ENCODE peak calls at places on chromosomes 7 and 10, in six cellular contexts. B, F, P, Z, G and T are unnamed samples.

GRCh38 chr7:101634196-101634717 is 5.2 kb upstream of the MYL10 start:
- DNase-seq in G (no peak), B (no peak), Z (no peak), F (no peak), P (no peak), T (no peak)

GRCh38 chr10:25522946-25523608 is 348.3 kb downstream of the GPR158 start:
- DNase-seq in P (no peak), B (peak), G (no peak), F (peak), Z (no peak), T (no peak)

GRCh38 chr7:70006411-70006920 is 408.2 kb downstream of the AUTS2 start:
- DNase-seq in B (peak), P (no peak), Z (no peak), F (no peak), G (no peak), T (no peak)

GRCh38 chr7:50315739-50316671 is 11.5 kb downstream of the IKZF1 start:
- DNase-seq in F (no peak), P (no peak), G (no peak), Z (no peak), B (no peak), T (no peak)

GRCh38 chr10:11149499-11149898 is 131.8 kb downstream of the CELF2 start:
- DNase-seq in F (no peak), P (no peak), G (no peak), B (no peak), Z (no peak), T (no peak)

GRCh38 chr7:92461027-92462003 is 14.0 kb downstream of the GATAD1 start:
- DNase-seq in F (peak), B (peak), G (peak), P (no peak), Z (no peak), T (no peak)

GRCh38 chr7:159105066-159105780 is 39.4 kb downstream of the VIPR2 start:
- DNase-seq in P (no peak), G (no peak), F (no peak), Z (no peak), B (no peak), T (no peak)

GRCh38 chr7:76326646-76327233 is 24.3 kb downstream of the HSPB1 start:
- DNase-seq in F (no peak), P (peak), G (no peak), B (peak), Z (no peak), T (no peak)

GRCh38 chr10:119132521-119133345 is 28.8 kb downstream of the DENND10 start:
- DNase-seq in Z (no peak), F (no peak), P (no peak), B (no peak), G (no peak), T (no peak)

GRCh38 chr10:117950408-117950807 is 96.3 kb downstream of the RAB11FIP2 start:
- DNase-seq in B (no peak), F (no peak), Z (no peak), P (no peak), G (no peak), T (no peak)

GRCh38 chr7:41869091-41869490 is 166.2 kb upstream of the INHBA start:
- DNase-seq in B (peak), Z (no peak), G (no peak), P (no peak), F (no peak), T (no peak)

GRCh38 chr7:149727541-149728476 is 45.6 kb downstream of the ZNF467 start:
- DNase-seq in Z (no peak), B (no peak), F (no peak), P (no peak), G (no peak), T (no peak)

GRCh38 chr10:121368347-121369025 is 229.8 kb downstream of the FGFR2 start:
- DNase-seq in P (no peak), G (no peak), F (no peak), Z (no peak), B (no peak), T (no peak)

GRCh38 chr7:69739906-69740545 is 141.8 kb downstream of the AUTS2 start:
- DNase-seq in B (peak), F (no peak), G (no peak), Z (no peak), P (no peak), T (no peak)

GRCh38 chr10:34255075-34255474 is 560.0 kb downstream of the PARD3 start:
- DNase-seq in B (no peak), Z (no peak), F (no peak), P (no peak), G (no peak), T (no peak)

GRCh38 chr10:42475168-42476098 is 162.9 kb downstream of the ZNF33B start:
- DNase-seq in G (peak), B (peak), P (no peak), F (no peak), Z (no peak), T (no peak)

GRCh38 chr7:129210989-129211312 is 13.9 kb upstream of the AHCYL2 start:
- DNase-seq in G (no peak), F (no peak), P (no peak), B (no peak), Z (no peak), T (no peak)

GRCh38 chr7:30184804-30185487 is 50.2 kb downstream of the MTURN start:
- DNase-seq in F (no peak), B (no peak), Z (no peak), G (no peak), P (no peak), T (no peak)

GRCh38 chr7:46633816-46634215 is 712.7 kb upstream of the IGFBP3 start:
- DNase-seq in B (no peak), Z (no peak), P (no peak), F (no peak), G (no peak), T (no peak)

GRCh38 chr10:120365872-120366271 is 91.2 kb upstream of the PLPP4 start:
- DNase-seq in B (no peak), G (no peak), Z (no peak), P (no peak), F (no peak), T (no peak)

GRCh38 chr7:106583706-106584690 is 77.0 kb downstream of the CCDC71L start:
- DNase-seq in F (no peak), G (no peak), B (no peak), P (no peak), Z (no peak), T (no peak)

GRCh38 chr7:106584914-106585759 is 75.8 kb downstream of the CCDC71L start:
- DNase-seq in B (no peak), Z (no peak), G (peak), P (no peak), F (no peak), T (no peak)

GRCh38 chr7:106583133-106583532 is 77.8 kb downstream of the CCDC71L start:
- DNase-seq in P (no peak), G (no peak), B (peak), F (no peak), Z (no peak), T (peak)

DNA sequence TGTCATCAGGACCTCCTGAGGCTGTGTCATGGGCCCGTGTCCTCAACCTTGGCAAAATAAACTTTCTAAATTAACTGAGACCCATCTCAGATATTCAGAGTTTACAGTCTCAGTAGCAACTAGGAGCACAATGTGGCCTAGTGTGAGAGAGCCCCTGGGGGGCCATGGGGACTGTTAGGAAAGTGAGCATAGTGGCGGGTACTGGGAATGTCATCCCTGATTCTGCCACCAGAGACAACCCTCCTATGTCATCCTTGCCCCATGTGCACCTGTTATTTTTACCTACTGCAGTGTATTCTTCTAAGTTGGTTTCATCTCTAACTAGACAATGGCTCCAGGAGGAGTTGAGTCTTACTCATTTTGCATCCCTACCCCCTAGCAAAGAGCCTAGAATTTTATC is 78.6 kb downstream of the CCDC71L start:
- DNase-seq in B (no peak), Z (no peak), G (no peak), P (no peak), F (no peak), T (no peak)
- TF ChIP-seq CTCF in B (no peak), Z (no peak), G (no peak), P (no peak), F (no peak), T (no peak)

GRCh38 chr10:96708456-96708855 is 11.9 kb downstream of the PIK3AP1 start:
- DNase-seq in Z (no peak), P (no peak), G (no peak), F (no peak), B (no peak), T (no peak)
- TF ChIP-seq CTCF in Z (no peak), P (no peak), G (no peak), F (no peak), B (no peak), T (no peak)

DNA sequence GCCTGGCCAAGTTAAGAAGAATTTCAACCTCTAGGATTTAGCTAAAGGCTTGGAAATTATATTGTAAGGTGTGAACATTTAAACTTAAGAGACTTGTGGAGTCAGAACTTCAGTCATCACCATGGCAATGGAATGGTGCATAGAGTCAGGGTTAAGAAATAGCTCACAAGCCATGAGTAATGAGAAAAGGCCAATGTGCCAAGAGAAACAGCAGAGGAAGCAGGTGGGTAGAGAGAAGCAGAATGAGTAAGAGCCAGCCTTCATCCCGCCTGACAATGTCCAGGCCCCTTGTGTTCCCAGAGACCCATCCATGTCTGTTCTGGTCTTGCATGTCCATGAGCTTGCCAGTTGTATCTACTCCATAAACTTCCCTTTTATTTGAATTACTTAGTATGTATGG is 62.6 kb upstream of the TBX20 start:
- DNase-seq in B (peak), P (no peak), Z (no peak), F (no peak), G (no peak), T (no peak)
- TF ChIP-seq CTCF in B (no peak), P (no peak), Z (no peak), F (no peak), G (no peak), T (no peak)

GRCh38 chr7:6637544-6638229 is 569 bp downstream of the ZNF316 start:
- DNase-seq in P (no peak), F (peak), B (peak), Z (no peak), G (peak), T (no peak)
- TF ChIP-seq CTCF in P (peak), F (peak), B (no peak), Z (no peak), G (peak), T (peak)

GRCh38 chr10:91409869-91410637 is at the start of gene HECTD2:
- DNase-seq in Z (peak), F (peak), P (no peak), G (peak), B (peak), T (peak)

GRCh38 chr10:91410638-91411367 is 659 bp downstream of the HECTD2 start:
- DNase-seq in P (no peak), Z (peak), F (no peak), G (peak), B (peak), T (no peak)

GRCh38 chr10:91406322-91406721 is 3.8 kb upstream of the HECTD2 start:
- DNase-seq in Z (no peak), G (no peak), B (no peak), F (no peak), P (no peak), T (no peak)

GRCh38 chr10:91412688-91413087 is 2.5 kb downstream of the HECTD2 start:
- DNase-seq in F (no peak), B (no peak), P (no peak), Z (no peak), G (no peak), T (no peak)

GRCh38 chr10:91409069-91409868 is 875 bp upstream of the HECTD2 start:
- DNase-seq in G (peak), F (peak), Z (peak), B (peak), P (no peak), T (peak)
- TF ChIP-seq CTCF in G (peak), F (no peak), Z (no peak), B (no peak), P (no peak), T (no peak)

GRCh38 chr7:114663502-114663901 is 248.9 kb downstream of the FOXP2 start:
- DNase-seq in Z (no peak), P (no peak), B (peak), G (no peak), F (peak), T (no peak)
- TF ChIP-seq CTCF in Z (no peak), P (no peak), B (peak), G (no peak), F (no peak), T (peak)

GRCh38 chr7:4764402-4765007 is 10.9 kb upstream of the AP5Z1 start:
- DNase-seq in F (no peak), P (no peak), B (no peak), G (no peak), Z (no peak), T (no peak)

GRCh38 chr7:4763091-4763793 is 12.2 kb upstream of the AP5Z1 start:
- DNase-seq in Z (no peak), G (no peak), B (no peak), F (no peak), P (no peak), T (no peak)

GRCh38 chr7:4766666-4767530 is 8.5 kb upstream of the AP5Z1 start:
- DNase-seq in P (no peak), Z (no peak), G (no peak), F (no peak), B (no peak), T (no peak)

GRCh38 chr7:4763794-4764185 is 11.6 kb upstream of the AP5Z1 start:
- DNase-seq in Z (no peak), B (no peak), P (no peak), F (no peak), G (no peak), T (no peak)

DNA sequence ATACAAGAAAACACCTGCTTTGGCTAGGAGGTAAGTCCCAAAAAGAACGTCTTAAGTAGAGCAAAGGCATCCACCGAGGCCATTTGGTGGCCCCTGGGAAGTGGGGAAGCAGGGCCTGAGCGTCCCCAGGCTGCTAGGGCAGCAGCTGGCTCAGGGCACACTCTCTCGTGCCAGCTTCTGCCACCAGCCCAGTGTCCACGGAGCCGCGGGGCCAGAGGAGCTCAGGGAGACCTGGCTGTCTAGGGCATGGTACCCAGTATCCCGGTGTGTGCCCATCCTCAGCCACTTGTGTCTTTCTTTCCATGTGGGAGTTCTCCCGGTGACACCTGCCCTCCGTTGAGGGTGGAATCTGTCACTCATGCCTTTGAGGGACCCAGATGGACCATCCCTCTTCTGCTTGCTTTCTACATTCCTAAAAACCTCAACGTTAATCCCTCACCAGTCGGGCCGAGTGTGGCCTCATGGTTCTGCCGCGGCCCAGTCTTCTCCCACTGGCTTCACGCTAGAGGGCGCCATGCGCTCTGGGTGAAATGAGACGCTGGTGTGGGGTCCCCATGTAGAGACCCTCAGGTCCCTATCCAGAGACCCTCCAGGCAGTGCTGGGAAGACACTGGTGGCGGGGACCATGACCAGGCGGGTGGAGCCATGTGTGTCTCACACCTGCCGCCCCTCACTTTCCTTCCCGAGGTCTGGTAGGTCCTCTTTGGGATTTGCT is 9.5 kb upstream of the AP5Z1 start:
- DNase-seq in B (no peak), G (no peak), P (no peak), F (no peak), Z (no peak), T (no peak)
- TF ChIP-seq CTCF in B (peak), G (no peak), P (peak), F (no peak), Z (no peak), T (peak)

GRCh38 chr10:63133787-63134557 is 844 bp downstream of the NRBF2 start:
- DNase-seq in G (no peak), P (no peak), F (no peak), Z (peak), B (peak), T (no peak)

GRCh38 chr10:63129888-63130287 is 3.2 kb upstream of the NRBF2 start:
- DNase-seq in G (no peak), P (no peak), Z (no peak), B (no peak), F (no peak), T (no peak)

GRCh38 chr10:63132651-63133055 is 475 bp upstream of the NRBF2 start:
- DNase-seq in Z (no peak), B (no peak), P (no peak), G (no peak), F (no peak), T (no peak)

GRCh38 chr10:63137306-63137705 is 4.2 kb downstream of the NRBF2 start:
- DNase-seq in B (peak), P (no peak), G (no peak), Z (no peak), F (no peak), T (no peak)

GRCh38 chr10:63133056-63133786 is at the start of gene NRBF2:
- DNase-seq in P (peak), G (peak), Z (peak), B (peak), F (peak), T (peak)
- TF ChIP-seq CTCF in P (peak), G (peak), Z (no peak), B (peak), F (no peak), T (peak)

GRCh38 chr10:114876602-114877300 is 55.2 kb downstream of the FHIP2A start:
- DNase-seq in Z (no peak), G (peak), B (peak), P (no peak), F (peak), T (peak)

GRCh38 chr10:114874827-114875541 is 53.4 kb downstream of the FHIP2A start:
- DNase-seq in G (peak), F (no peak), Z (no peak), P (no peak), B (peak), T (no peak)

GRCh38 chr10:114876169-114876568 is 54.6 kb downstream of the FHIP2A start:
- DNase-seq in F (peak), B (no peak), Z (no peak), P (no peak), G (no peak), T (no peak)

GRCh38 chr10:114879093-114879492 is 57.5 kb downstream of the FHIP2A start:
- DNase-seq in B (peak), P (no peak), G (no peak), F (no peak), Z (no peak), T (no peak)

GRCh38 chr10:114877301-114877644 is 55.7 kb downstream of the FHIP2A start:
- DNase-seq in P (no peak), F (no peak), B (no peak), G (no peak), Z (no peak), T (no peak)
- TF ChIP-seq CTCF in P (no peak), F (no peak), B (no peak), G (no peak), Z (peak), T (no peak)

GRCh38 chr10:102314801-102315200 is 69.5 kb downstream of the GBF1 start:
- DNase-seq in F (no peak), B (no peak), Z (no peak), P (no peak), G (no peak), T (no peak)
- TF ChIP-seq CTCF in F (no peak), B (no peak), Z (no peak), P (no peak), G (no peak), T (no peak)